ENCODE peak calls at places on chromosomes 3 and 15, in six cellular contexts. U is A549, P is K562, K is IMR-90, A is endothelial cell of umbilical vein, N is body of pancreas. L is an unnamed sample.

GRCh38 chr3:69116897-69117296 is 5.5 kb downstream of the LMOD3 start:
- DNase-seq in U (no peak), P (no peak), K (no peak), A (no peak), N (peak), L (no peak)

GRCh38 chr3:52429779-52430415 is 15.0 kb downstream of the SEMA3G start:
- DNase-seq in U (no peak), P (no peak), K (peak), A (peak), N (no peak), L (no peak)

GRCh38 chr15:100601158-100601557 is 826 bp downstream of the LINS1 start:
- DNase-seq in U (no peak), P (peak), K (no peak), A (peak), N (no peak), L (peak)

GRCh38 chr3:136106101-136106500 is 90.0 kb downstream of the MSL2 start:
- DNase-seq in U (no peak), P (no peak), K (no peak), A (peak), N (no peak), L (no peak)

GRCh38 chr3:44001072-44001471 is 240.6 kb upstream of the TOPAZ1 start:
- DNase-seq in U (no peak), P (no peak), K (no peak), A (no peak), N (no peak), L (no peak)

GRCh38 chr15:68821190-68821897 is 649 bp upstream of the ANP32A start:
- DNase-seq in U (peak), P (peak), K (no peak), A (peak), N (peak), L (peak)

GRCh38 chr3:3134750-3135448 is 8.2 kb downstream of the TRNT1 start:
- DNase-seq in U (no peak), P (no peak), K (peak), A (no peak), N (no peak), L (peak)

GRCh38 chr15:98775498-98776230 is 127.3 kb downstream of the IGF1R start:
- DNase-seq in U (no peak), P (no peak), K (no peak), A (no peak), N (no peak), L (no peak)

GRCh38 chr3:197519801-197520211 is 36.0 kb downstream of the BDH1 start:
- DNase-seq in U (peak), P (no peak), K (no peak), A (no peak), N (no peak), L (no peak)

GRCh38 chr3:146421814-146422748 is 47.3 kb downstream of the PLSCR2 start:
- DNase-seq in U (peak), P (no peak), K (peak), A (peak), N (no peak), L (no peak)

GRCh38 chr15:65177901-65178300 is 7.2 kb downstream of the CLPX start:
- DNase-seq in U (no peak), P (no peak), K (no peak), A (no peak), N (no peak), L (no peak)

GRCh38 chr15:41285285-41285684 is 47.1 kb downstream of the OIP5 start:
- DNase-seq in U (no peak), P (no peak), K (no peak), A (no peak), N (no peak), L (no peak)

GRCh38 chr3:43259626-43260025 is 26.7 kb upstream of the SNRK start:
- DNase-seq in U (no peak), P (no peak), K (no peak), A (no peak), N (no peak), L (no peak)

GRCh38 chr15:55789066-55789660 is 46.2 kb upstream of the PRTG start:
- DNase-seq in U (no peak), P (peak), K (no peak), A (no peak), N (no peak), L (peak)

GRCh38 chr3:115588201-115588600 is 35.1 kb upstream of the GAP43 start:
- DNase-seq in U (no peak), P (no peak), K (no peak), A (no peak), N (no peak), L (no peak)

GRCh38 chr3:44030690-44031344 is 210.9 kb upstream of the TOPAZ1 start:
- DNase-seq in U (no peak), P (no peak), K (no peak), A (no peak), N (no peak), L (no peak)

GRCh38 chr3:12490547-12490946 is 6.3 kb downstream of the TSEN2 start:
- DNase-seq in U (no peak), P (no peak), K (no peak), A (no peak), N (no peak), L (no peak)

GRCh38 chr3:51190199-51190598 is 194.9 kb upstream of the MANF start:
- DNase-seq in U (no peak), P (no peak), K (no peak), A (no peak), N (no peak), L (no peak)

GRCh38 chr3:152375546-152375945 is 106.8 kb downstream of the MBNL1 start:
- DNase-seq in U (no peak), P (no peak), K (peak), A (no peak), N (no peak), L (peak)

GRCh38 chr15:31453558-31454318 is 127.1 kb downstream of the KLF13 start:
- DNase-seq in U (no peak), P (no peak), K (no peak), A (no peak), N (no peak), L (no peak)

GRCh38 chr3:108106031-108106430 is 15.2 kb upstream of the CD47 start:
- DNase-seq in U (no peak), P (no peak), K (peak), A (no peak), N (no peak), L (no peak)

GRCh38 chr3:10937141-10937825 is 55.3 kb upstream of the SLC6A1 start:
- DNase-seq in U (no peak), P (no peak), K (no peak), A (no peak), N (no peak), L (no peak)

GRCh38 chr3:160393346-160394008 is 5.5 kb downstream of the IFT80 start:
- DNase-seq in U (no peak), P (no peak), K (no peak), A (no peak), N (no peak), L (no peak)

GRCh38 chr3:5480190-5480589 is 292.7 kb downstream of the EDEM1 start:
- DNase-seq in U (no peak), P (no peak), K (no peak), A (no peak), N (no peak), L (no peak)

GRCh38 chr3:5489536-5489935 is 302.0 kb downstream of the EDEM1 start:
- DNase-seq in U (no peak), P (no peak), K (no peak), A (no peak), N (no peak), L (no peak)

DNA sequence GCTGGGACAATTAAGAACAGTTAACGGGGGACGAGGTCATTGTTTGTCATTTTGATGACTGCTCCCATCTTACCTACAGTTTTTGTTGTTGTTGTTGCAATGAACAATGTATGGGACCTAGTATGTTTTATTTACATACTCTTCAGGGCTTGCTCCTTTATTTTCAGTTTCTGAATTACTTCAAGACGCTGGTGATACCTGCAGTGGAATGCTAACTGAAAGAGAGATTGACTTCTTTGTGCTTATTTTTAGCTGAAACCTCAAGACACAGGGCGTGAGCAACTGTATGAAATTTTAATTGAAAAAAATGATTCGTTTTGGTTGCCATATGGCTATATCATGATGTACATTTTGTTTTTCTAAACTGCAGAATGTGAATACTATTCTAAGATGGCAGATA is 297.9 kb downstream of the EDEM1 start:
- DNase-seq in U (no peak), P (no peak), K (no peak), A (no peak), N (no peak), L (no peak)
- TF ChIP-seq POLR2A in U (no peak), P (no peak), K (no peak), A (no peak), N (no peak), L (no peak)

DNA sequence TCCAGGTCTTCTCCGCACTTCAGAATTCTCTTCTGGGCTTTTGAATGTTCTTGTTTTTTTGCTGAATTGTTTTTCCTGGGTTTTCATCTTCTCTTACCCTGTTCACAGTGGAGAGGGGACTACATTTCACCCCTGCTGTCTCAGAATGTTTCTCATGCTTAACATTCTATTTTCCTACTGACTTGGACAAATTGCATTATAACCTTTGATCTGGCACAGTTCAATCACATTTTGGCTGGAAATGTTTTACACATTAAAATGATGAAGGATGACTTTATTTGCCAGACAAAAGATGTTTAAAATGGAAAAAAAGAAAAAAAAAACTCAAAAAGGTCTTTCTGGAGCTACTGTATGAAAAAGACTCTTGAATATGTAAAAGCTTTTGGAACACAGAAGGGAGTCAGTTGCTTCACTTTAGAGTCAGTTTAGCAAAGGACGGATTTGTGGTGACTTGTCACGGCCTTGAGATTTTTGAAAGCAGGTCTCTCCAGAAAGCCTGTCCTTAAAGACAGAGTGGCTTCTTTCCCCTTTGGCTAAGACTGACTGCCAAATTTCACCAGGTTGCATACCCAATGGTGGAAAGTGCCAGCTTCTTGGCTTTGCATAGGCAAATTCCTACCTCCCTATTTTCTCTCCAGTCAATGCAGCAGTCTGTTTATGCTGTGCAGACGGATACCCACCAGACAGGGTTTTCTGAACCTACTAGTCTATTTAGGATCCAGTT is 401.0 kb upstream of the TBL1XR1 start:
- DNase-seq in U (no peak), P (no peak), K (no peak), A (no peak), N (no peak), L (peak)
- H3K4me3 ChIP-seq in U (no peak), P (no peak), K (no peak), A (no peak), N (no peak), L (no peak)

DNA sequence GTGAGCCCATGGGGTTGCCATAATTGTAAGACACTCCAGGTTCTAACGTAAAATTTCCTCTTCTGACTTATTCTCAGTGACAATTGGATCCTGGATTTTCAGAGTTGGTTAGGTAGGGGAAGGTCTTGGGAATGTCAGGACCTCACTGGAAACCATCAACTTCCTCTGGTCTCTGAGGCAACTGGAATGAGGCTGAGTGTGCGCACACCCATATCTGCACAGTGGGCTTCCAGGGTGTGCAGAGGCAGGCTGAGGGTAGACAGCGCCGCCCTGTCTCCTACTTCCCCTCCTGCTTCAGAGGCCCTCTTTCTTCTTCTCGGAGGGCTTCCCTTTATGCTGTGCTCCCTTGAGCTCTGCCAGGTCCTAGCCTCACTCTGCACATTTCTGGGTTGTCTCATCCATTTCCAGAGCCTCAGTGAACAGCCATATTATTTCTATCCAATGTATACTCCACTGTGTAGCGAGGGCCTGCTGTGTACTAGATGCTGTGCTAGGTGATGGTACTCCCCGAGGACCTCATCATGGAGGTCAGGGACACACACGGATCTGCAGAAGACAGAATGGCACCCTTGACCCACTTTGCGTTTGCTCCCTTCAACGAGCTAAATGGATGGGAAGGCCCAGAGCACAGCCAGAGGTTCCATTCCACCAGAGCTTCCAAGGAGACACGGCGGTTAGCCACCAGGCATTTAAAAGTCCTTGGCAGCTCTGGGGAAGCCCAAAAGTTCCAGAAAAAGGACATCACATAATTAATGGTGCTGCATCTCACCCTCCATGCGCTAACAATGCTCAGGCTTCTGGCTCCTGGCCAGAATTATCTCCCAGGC is 18.3 kb downstream of the ACAA1 start:
- DNase-seq in U (no peak), P (no peak), K (no peak), A (no peak), N (peak), L (no peak)
- TF ChIP-seq POLR2A in U (no peak), P (no peak), K (no peak), A (no peak), N (no peak), L (no peak)

DNA sequence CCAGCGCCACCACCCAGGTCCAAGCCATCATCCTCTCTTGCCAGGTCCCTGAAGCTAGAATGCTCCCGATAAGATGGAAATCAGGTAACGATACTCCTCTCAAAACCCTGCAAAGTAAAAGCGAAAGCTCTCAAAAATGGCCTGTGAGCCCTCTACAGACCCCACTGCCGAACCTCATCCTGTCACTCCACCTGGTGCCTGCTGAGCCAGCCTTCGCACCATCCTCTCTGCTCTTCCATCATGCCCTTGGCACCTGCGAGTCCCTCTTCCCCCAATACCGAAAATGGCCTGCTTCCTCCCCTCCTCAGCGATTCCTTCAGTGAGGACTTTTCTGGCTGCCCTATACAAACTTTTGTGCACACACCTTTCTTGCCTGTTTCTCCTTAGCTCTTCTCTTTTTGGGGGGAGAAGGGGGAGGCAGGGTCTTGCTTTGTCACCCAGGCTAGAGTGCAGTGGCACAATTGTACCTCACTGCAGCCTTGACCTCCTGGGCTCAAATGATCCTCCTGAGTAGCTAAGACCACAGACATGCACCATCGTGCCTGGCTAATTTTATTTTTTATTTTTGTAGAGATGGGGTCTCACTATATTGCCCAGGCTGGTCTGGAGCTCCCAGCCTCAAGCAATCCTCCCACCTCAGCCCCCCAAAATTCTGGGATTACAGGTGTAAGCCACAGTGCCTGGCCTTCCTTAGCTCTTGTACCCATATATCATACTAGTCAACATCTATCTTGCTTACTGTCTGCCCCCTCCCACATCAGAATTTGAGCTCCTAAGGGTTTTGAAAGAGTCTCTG is 3.0 kb downstream of the IDH2 start:
- DNase-seq in U (no peak), P (no peak), K (no peak), A (no peak), N (no peak), L (peak)
- H3K4me3 ChIP-seq in U (no peak), P (no peak), K (no peak), A (no peak), N (no peak), L (no peak)

L was measured in NB4.